ENCODE peak calls at places on chromosomes 3 and 15, in four cellular contexts. One of them, this sample, is unnamed.

GRCh38 chr3:158685151-158685550 is 12.7 kb upstream of the LXN start:
- DNase-seq in heart left ventricle: no peak
- DNase-seq in stomach: no peak
- DNase-seq in uterus: no peak
- DNase-seq in this sample: no peak

GRCh38 chr15:39631357-39631756 is 50.5 kb downstream of the THBS1 start:
- DNase-seq in heart left ventricle: no peak
- DNase-seq in stomach: no peak
- DNase-seq in uterus: no peak
- DNase-seq in this sample: no peak

GRCh38 chr3:76011121-76011520 is 225.8 kb upstream of the ZNF717 start:
- DNase-seq in heart left ventricle: no peak
- DNase-seq in stomach: no peak
- DNase-seq in uterus: no peak
- DNase-seq in this sample: no peak

GRCh38 chr15:85071061-85071460 is 89.4 kb downstream of the PDE8A start:
- DNase-seq in heart left ventricle: no peak
- DNase-seq in stomach: no peak
- DNase-seq in uterus: no peak
- DNase-seq in this sample: no peak

GRCh38 chr3:56796202-56796601 is 5.5 kb downstream of the ARHGEF3 start:
- DNase-seq in heart left ventricle: no peak
- DNase-seq in stomach: no peak
- DNase-seq in uterus: no peak
- DNase-seq in this sample: peak; percentile 3

GRCh38 chr3:130926504-130926903 is 32.6 kb downstream of the ATP2C1 start:
- DNase-seq in heart left ventricle: no peak
- DNase-seq in stomach: no peak
- DNase-seq in uterus: no peak
- DNase-seq in this sample: no peak

GRCh38 chr15:85642693-85643058 is 152.0 kb downstream of the KLHL25 start:
- DNase-seq in heart left ventricle: peak; percentile 71
- DNase-seq in stomach: no peak
- DNase-seq in uterus: peak; percentile 80
- DNase-seq in this sample: peak; percentile 91

GRCh38 chr3:25117005-25117593 is 311.0 kb upstream of the RARB start:
- DNase-seq in heart left ventricle: no peak
- DNase-seq in stomach: no peak
- DNase-seq in uterus: no peak
- DNase-seq in this sample: no peak

GRCh38 chr15:91968610-91969009 is 115.1 kb downstream of the SLCO3A1 start:
- DNase-seq in heart left ventricle: no peak
- DNase-seq in stomach: no peak
- DNase-seq in uterus: no peak
- DNase-seq in this sample: no peak

GRCh38 chr3:38580450-38581382 is 68.8 kb downstream of the SCN5A start:
- DNase-seq in heart left ventricle: no peak
- DNase-seq in stomach: peak; percentile 21
- DNase-seq in uterus: no peak
- DNase-seq in this sample: no peak

GRCh38 chr3:52289747-52290595 is 2.3 kb downstream of the GLYCTK start:
- DNase-seq in heart left ventricle: no peak
- DNase-seq in stomach: peak; percentile 69
- DNase-seq in uterus: no peak
- DNase-seq in this sample: peak; percentile 59

DNA sequence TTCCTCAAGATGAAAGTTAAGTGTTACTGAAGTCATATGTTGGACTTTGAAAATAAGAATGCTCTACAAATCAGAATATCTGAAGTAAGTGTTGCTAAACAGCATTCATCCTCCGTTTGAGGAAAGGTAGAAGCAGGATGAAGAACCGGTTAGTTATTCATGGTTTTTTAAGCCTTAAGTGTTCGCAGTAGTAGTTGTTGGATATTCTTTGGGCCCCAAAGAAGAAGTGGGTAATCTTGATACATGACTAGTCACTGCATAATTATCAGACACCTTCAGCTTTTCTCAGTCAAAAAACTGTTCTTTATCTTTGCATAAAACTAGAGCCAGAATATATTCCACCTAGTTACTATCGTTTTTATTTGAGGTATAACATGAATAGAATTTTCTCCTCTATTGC is 13.8 kb downstream of the RAB5A start:
- DNase-seq in heart left ventricle: no peak
- DNase-seq in stomach: no peak
- DNase-seq in uterus: no peak
- DNase-seq in this sample: no peak
- TF ChIP-seq POLR2A in heart left ventricle: no peak
- TF ChIP-seq POLR2A in stomach: no peak
- TF ChIP-seq POLR2A in uterus: no peak
- TF ChIP-seq POLR2A in this sample: no peak

GRCh38 chr3:64214002-64214696 is 11.1 kb downstream of the PRICKLE2 start:
- DNase-seq in heart left ventricle: peak; percentile 75
- DNase-seq in stomach: peak; percentile 59
- DNase-seq in uterus: peak; percentile 86
- DNase-seq in this sample: peak; percentile 90
- TF ChIP-seq POLR2A in heart left ventricle: no peak
- TF ChIP-seq POLR2A in stomach: no peak
- TF ChIP-seq POLR2A in uterus: no peak
- TF ChIP-seq POLR2A in this sample: no peak

DNA sequence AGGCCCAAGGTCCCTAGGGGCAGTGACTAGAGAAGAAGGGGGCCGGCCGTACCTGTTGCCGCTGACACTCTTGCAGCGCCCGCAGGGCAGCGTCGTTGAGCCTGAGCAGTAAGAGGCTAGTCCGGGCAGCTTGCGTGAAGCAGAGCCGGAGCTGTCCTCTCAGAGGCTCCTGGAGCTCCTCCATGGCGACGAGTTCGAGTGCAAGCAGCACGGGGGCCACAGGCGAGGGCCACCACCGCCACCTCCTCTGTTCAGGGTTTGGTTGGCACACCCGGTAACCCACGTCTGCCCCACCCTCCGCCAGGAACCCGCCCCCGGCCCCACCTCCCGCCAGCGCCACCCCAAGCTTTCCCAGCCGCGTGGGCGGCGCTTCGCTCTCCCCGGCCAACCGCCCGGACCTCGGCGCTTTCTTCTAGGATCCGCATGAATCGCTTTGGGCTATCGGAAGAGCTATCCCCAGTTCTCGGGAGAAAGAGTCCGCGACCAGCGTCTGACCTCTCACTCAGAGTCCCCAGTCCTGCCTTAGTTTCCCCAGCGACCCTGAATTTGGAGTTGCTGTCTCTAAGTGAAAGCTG is at the start of gene ELL3:
- DNase-seq in heart left ventricle: peak; percentile 79
- DNase-seq in stomach: peak; percentile 84
- DNase-seq in uterus: peak; percentile 73
- DNase-seq in this sample: peak; percentile 86
- TF ChIP-seq POLR2A in heart left ventricle: peak; percentile 18
- TF ChIP-seq POLR2A in stomach: no peak
- TF ChIP-seq POLR2A in uterus: no peak
- TF ChIP-seq POLR2A in this sample: peak; percentile 64

GRCh38 chr3:12935861-12936830 is 94.8 kb upstream of the RPL32 start:
- DNase-seq in heart left ventricle: no peak
- DNase-seq in stomach: no peak
- DNase-seq in uterus: no peak
- DNase-seq in this sample: no peak

GRCh38 chr3:12932754-12933153 is 91.4 kb upstream of the RPL32 start:
- DNase-seq in heart left ventricle: no peak
- DNase-seq in stomach: no peak
- DNase-seq in uterus: no peak
- DNase-seq in this sample: no peak

GRCh38 chr3:12933901-12934300 is 92.5 kb upstream of the RPL32 start:
- DNase-seq in heart left ventricle: no peak
- DNase-seq in stomach: no peak
- DNase-seq in uterus: no peak
- DNase-seq in this sample: no peak

GRCh38 chr3:12934431-12934830 is 93.1 kb upstream of the RPL32 start:
- DNase-seq in heart left ventricle: peak; percentile 92
- DNase-seq in stomach: peak; percentile 36
- DNase-seq in uterus: peak; percentile 81
- DNase-seq in this sample: peak; percentile 89

GRCh38 chr3:12935023-12935860 is 93.9 kb upstream of the RPL32 start:
- DNase-seq in heart left ventricle: no peak
- DNase-seq in stomach: no peak
- DNase-seq in uterus: no peak
- DNase-seq in this sample: no peak
- TF ChIP-seq POLR2A in heart left ventricle: no peak
- TF ChIP-seq POLR2A in stomach: no peak
- TF ChIP-seq POLR2A in uterus: no peak
- TF ChIP-seq POLR2A in this sample: no peak

DNA sequence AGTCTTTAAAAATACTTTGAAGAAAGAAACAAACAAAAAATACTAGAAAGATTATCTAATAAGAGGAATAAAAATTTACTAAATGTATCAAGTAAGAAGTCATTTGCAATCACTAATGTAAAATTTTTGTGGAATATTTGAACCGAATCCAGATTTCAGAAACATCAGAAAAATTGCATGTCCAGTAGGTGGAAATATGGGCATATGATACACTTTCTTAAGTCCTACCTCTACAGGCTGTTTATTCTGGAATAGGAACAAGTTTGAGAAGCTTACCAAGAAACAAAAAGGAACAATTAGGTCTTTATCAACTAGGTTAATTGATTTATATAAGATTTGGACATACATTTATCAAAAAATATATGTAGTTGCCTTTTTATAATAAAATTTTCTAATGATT is 292.9 kb upstream of the ROBO1 start:
- DNase-seq in heart left ventricle: no peak
- DNase-seq in stomach: no peak
- DNase-seq in uterus: no peak
- DNase-seq in this sample: no peak
- TF ChIP-seq POLR2A in heart left ventricle: no peak
- TF ChIP-seq POLR2A in stomach: no peak
- TF ChIP-seq POLR2A in uterus: no peak
- TF ChIP-seq POLR2A in this sample: no peak

DNA sequence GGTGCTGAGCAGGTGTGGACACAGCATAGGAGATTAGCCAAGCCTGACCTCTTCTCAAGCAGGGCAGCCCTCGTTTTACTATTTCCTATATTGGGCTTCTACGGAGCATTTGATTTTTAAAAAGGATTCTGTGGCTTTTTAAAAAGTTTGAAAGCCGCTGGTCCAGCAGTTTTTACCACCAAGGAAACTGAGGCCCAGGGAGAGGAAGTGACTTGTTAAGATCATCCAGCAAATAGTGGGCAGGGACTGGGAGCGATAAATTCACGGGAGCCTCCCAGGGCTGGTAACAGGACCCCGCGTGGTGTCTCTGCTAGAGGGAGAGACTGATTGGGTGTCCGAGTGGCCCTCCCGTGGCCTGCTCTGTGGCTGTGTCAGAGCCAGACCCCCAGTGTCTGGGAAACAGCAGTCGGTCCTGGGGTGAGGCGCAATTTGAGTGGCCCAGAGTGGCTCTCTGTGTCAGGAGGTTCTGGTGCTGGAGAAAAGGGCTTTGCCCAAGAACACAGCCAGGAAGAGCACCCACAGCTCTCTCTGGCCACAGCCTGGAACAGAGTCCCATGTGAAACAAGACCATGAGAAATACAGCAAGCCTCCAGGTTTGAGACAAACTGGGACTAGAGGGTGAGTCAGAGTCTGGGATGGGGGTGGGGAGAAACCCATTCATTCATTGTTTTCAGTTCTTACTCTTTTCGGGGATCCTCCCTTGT is 4.2 kb downstream of the FURIN start:
- DNase-seq in heart left ventricle: no peak
- DNase-seq in stomach: no peak
- DNase-seq in uterus: no peak
- DNase-seq in this sample: no peak
- TF ChIP-seq POLR2A in heart left ventricle: no peak
- TF ChIP-seq POLR2A in stomach: no peak
- TF ChIP-seq POLR2A in uterus: no peak
- TF ChIP-seq POLR2A in this sample: no peak

DNA sequence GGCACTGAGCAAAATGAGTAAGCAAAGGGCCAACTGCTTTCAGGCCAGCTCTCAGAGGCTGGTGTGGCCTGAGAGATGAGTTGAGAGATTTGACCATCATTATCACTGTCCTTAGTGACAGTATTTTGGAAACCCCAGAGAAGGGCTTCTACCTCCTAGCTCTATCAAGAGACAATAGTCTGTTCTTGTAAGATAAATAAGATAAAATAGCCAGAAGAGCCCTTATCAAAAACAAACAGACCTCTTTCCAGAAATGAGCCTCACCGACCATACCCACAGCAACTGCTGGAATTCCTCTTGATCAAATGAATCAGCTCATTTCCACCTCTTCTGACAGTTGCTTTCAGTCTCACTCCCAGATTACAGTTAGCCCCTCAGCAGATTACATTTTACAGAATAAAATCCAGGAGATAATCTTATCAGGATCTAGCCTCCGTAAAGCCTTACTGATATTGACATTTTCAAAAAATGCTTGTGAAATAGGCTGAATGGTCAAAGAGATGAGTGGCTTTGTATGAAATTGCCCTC is 4.5 kb downstream of the HDC start:
- DNase-seq in heart left ventricle: no peak
- DNase-seq in stomach: no peak
- DNase-seq in uterus: no peak
- DNase-seq in this sample: no peak
- TF ChIP-seq POLR2A in heart left ventricle: no peak
- TF ChIP-seq POLR2A in stomach: no peak
- TF ChIP-seq POLR2A in uterus: no peak
- TF ChIP-seq POLR2A in this sample: no peak

DNA sequence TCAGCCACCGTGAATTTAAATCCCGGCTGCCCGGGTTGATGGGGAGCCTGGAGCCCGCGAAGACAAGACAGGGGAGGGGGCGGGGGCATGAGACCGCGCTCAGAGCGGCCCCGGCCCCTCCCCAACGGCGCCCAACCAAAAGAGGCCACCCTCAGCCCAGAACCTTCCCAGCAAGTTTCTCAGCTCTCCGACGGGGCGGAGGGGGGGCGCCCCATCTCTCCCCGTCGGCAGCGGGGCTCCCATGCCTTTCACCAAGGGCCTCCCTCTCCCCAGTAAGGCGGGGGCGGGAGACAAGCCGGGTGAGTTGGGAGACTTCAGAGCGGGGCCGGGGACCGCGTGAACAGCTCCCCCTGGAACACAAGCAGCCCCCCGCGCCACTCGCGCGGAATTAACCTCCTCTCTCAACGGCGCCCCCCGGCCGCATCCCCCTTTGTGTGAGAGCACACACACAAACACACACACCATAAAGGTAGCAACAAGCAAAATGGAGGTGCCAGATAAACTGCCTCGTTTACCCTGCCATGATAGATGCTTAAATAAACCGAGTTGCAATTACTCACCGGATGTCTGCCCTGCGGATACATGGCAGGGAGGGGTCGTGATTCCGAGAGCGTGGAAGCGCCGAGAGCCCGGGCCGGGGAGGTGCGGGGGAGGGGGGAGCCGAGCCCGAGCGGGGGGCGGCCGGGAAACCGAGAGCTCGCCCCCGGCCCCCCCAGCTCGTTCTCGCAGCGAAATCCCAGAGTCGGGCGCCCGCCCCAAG is 1.3 kb downstream of the TLE3 start:
- DNase-seq in heart left ventricle: no peak
- DNase-seq in stomach: peak; percentile 47
- DNase-seq in uterus: peak; percentile 64
- DNase-seq in this sample: peak; percentile 81
- TF ChIP-seq POLR2A in heart left ventricle: no peak
- TF ChIP-seq POLR2A in stomach: no peak
- TF ChIP-seq POLR2A in uterus: no peak
- TF ChIP-seq POLR2A in this sample: no peak

GRCh38 chr3:16884748-16885587 is at the start of gene PLCL2:
- DNase-seq in heart left ventricle: peak; percentile 56
- DNase-seq in stomach: peak; percentile 50
- DNase-seq in uterus: peak; percentile 55
- DNase-seq in this sample: peak; percentile 74
- TF ChIP-seq POLR2A in heart left ventricle: peak; percentile 22
- TF ChIP-seq POLR2A in stomach: no peak
- TF ChIP-seq POLR2A in uterus: no peak
- TF ChIP-seq POLR2A in this sample: no peak

This sample was measured in sigmoid colon.